ENCODE peak calls at places on chromosome 15, in four cellular contexts. I, Y, K and U are unnamed samples.

GRCh38 chr15:51775967-51776816 is 24.8 kb downstream of the TMOD2 start:
- DNase-seq in K (peak; percentile 58), I (peak; percentile 81), Y (no peak), U (peak; percentile 65)

GRCh38 chr15:93454788-93455187 is 365.8 kb upstream of the RGMA start:
- DNase-seq in I (no peak), K (no peak), Y (no peak), U (no peak)

GRCh38 chr15:56919708-56920637 is 1.5 kb downstream of the TCF12 start:
- DNase-seq in Y (peak; percentile 13), I (peak; percentile 53), K (peak; percentile 43), U (peak; percentile 48)

GRCh38 chr15:29822685-29823459 is 604 bp upstream of the TJP1 start:
- DNase-seq in K (peak; percentile 84), I (no peak), Y (no peak), U (peak; percentile 77)

GRCh38 chr15:29534378-29534777 is 264.8 kb upstream of the NSMCE3 start:
- DNase-seq in I (no peak), Y (no peak), K (no peak), U (no peak)

GRCh38 chr15:40190591-40190990 is 29.7 kb downstream of the BUB1B start:
- DNase-seq in K (peak; percentile 50), Y (no peak), I (no peak), U (no peak)

GRCh38 chr15:57519806-57520205 is 71.9 kb upstream of the MYZAP start:
- DNase-seq in I (no peak), Y (no peak), K (no peak), U (no peak)

GRCh38 chr15:70141376-70142071 is 43.8 kb upstream of the TLE3 start:
- DNase-seq in Y (no peak), K (no peak), I (no peak), U (no peak)

GRCh38 chr15:70526221-70526973 is 237.0 kb downstream of the UACA start:
- DNase-seq in Y (no peak), K (peak; percentile 85), I (no peak), U (peak; percentile 48)

GRCh38 chr15:99619712-99620111 is 53.9 kb downstream of the MEF2A start:
- DNase-seq in K (peak; percentile 76), I (no peak), Y (no peak), U (no peak)

GRCh38 chr15:85354432-85354831 is 26.0 kb upstream of the AKAP13 start:
- DNase-seq in Y (no peak), K (no peak), I (no peak), U (no peak)

GRCh38 chr15:80818996-80819395 is 39.8 kb downstream of the CEMIP start:
- DNase-seq in K (no peak), Y (no peak), I (peak; percentile 64), U (no peak)

GRCh38 chr15:62603757-62604156 is 438.7 kb upstream of the C2CD4B start:
- DNase-seq in I (no peak), K (peak; percentile 94), Y (no peak), U (peak; percentile 48)

GRCh38 chr15:78314181-78314581 is 14.8 kb upstream of the SKIC8 start:
- DNase-seq in K (no peak), Y (no peak), I (no peak), U (no peak)

GRCh38 chr15:70125605-70126004 is 27.9 kb upstream of the TLE3 start:
- DNase-seq in K (no peak), I (no peak), Y (no peak), U (no peak)

GRCh38 chr15:44712108-44713005 is 1.0 kb downstream of the B2M start:
- DNase-seq in K (peak; percentile 94), Y (no peak), I (peak; percentile 67), U (peak; percentile 92)

GRCh38 chr15:60620707-60621106 is 141.8 kb upstream of the ICE2 start:
- DNase-seq in Y (no peak), K (no peak), I (no peak), U (no peak)

GRCh38 chr15:60973637-60974415 is 255.3 kb downstream of the RORA start:
- DNase-seq in Y (no peak), I (no peak), K (peak; percentile 56), U (no peak)

GRCh38 chr15:63076136-63077005 is 33.8 kb downstream of the TPM1 start:
- DNase-seq in I (no peak), Y (no peak), K (no peak), U (no peak)

GRCh38 chr15:40955930-40956542 is 2.8 kb downstream of the CHAC1 start:
- DNase-seq in I (no peak), K (peak; percentile 47), Y (no peak), U (no peak)

GRCh38 chr15:65916041-65916663 is 46.9 kb downstream of the RAB11A start:
- DNase-seq in I (no peak), K (no peak), Y (no peak), U (no peak)

GRCh38 chr15:77181305-77182074 is 110.6 kb upstream of the TSPAN3 start:
- DNase-seq in K (no peak), I (no peak), Y (no peak), U (no peak)

GRCh38 chr15:67835349-67836133 is 4.3 kb downstream of the RNU6-1 start:
- DNase-seq in K (no peak), I (no peak), Y (no peak), U (no peak)

GRCh38 chr15:25832158-25832557 is 31.0 kb downstream of the ATP10A start:
- DNase-seq in K (no peak), I (no peak), Y (no peak), U (no peak)

GRCh38 chr15:98803228-98804056 is 155.1 kb downstream of the IGF1R start:
- DNase-seq in Y (no peak), K (no peak), I (no peak), U (no peak)

GRCh38 chr15:31511707-31512310 is 185.2 kb downstream of the KLF13 start:
- DNase-seq in I (no peak), Y (no peak), K (no peak), U (no peak)

GRCh38 chr15:80331886-80332406 is 72.2 kb upstream of the ARNT2 start:
- DNase-seq in K (no peak), I (no peak), Y (no peak), U (no peak)

GRCh38 chr15:64894395-64895056 is 17.2 kb upstream of the ANKDD1A start:
- DNase-seq in Y (peak; percentile 69), K (no peak), I (peak; percentile 20), U (peak; percentile 41)

GRCh38 chr15:28875461-28875965 is 10.3 kb upstream of the APBA2 start:
- DNase-seq in Y (no peak), K (no peak), I (no peak), U (no peak)

GRCh38 chr15:34759347-34759746 is 4.5 kb upstream of the GJD2 start:
- DNase-seq in Y (no peak), K (no peak), I (no peak), U (no peak)